ENCODE peak calls at places on chromosomes 4 and X, in eight cellular contexts. D, O, P, F, H, A, T and N are unnamed samples.

GRCh38 chr4:121308328-121308663 is 72.5 kb downstream of the QRFPR start:
- DNase-seq in D (peak), O (no peak), P (no peak), F (no peak), H (peak), A (no peak), T (no peak), N (no peak)

GRCh38 chrX:87663421-87663820 is 145.8 kb downstream of the KLHL4 start:
- DNase-seq in D (no peak), O (no peak), P (no peak), F (peak), H (peak), A (no peak), T (no peak), N (no peak)

GRCh38 chrX:30414144-30414543 is 105.0 kb upstream of the NR0B1 start:
- DNase-seq in D (no peak), O (no peak), P (no peak), F (no peak), H (no peak), A (no peak), T (no peak), N (no peak)

GRCh38 chr4:1462768-1463075 is 56.5 kb upstream of the NKX1-1 start:
- DNase-seq in D (no peak), O (no peak), P (no peak), F (no peak), H (no peak), A (no peak), T (no peak), N (no peak)

GRCh38 chr4:67713531-67714247 is 12.7 kb upstream of the UBA6 start:
- DNase-seq in D (peak), O (no peak), P (no peak), F (no peak), H (peak), A (no peak), T (no peak), N (no peak)

GRCh38 chrX:109281478-109282275 is 200.2 kb downstream of the GUCY2F start:
- DNase-seq in D (no peak), O (no peak), P (no peak), F (no peak), H (no peak), A (no peak), T (no peak), N (no peak)

GRCh38 chr4:7805533-7806079 is 134.1 kb downstream of the AFAP1 start:
- DNase-seq in D (peak), O (no peak), P (no peak), F (no peak), H (peak), A (no peak), T (no peak), N (no peak)

GRCh38 chrX:24902808-24903207 is 113.0 kb downstream of the ARX start:
- DNase-seq in D (no peak), O (no peak), P (no peak), F (no peak), H (peak), A (no peak), T (no peak), N (no peak)

GRCh38 chrX:74449937-74450330 is 28.6 kb downstream of the SLC16A2 start:
- DNase-seq in D (peak), O (no peak), P (no peak), F (no peak), H (peak), A (no peak), T (no peak), N (no peak)

GRCh38 chr4:183399616-183400015 is 44.8 kb upstream of the CDKN2AIP start:
- DNase-seq in D (no peak), O (no peak), P (no peak), F (no peak), H (no peak), A (no peak), T (no peak), N (no peak)

GRCh38 chr4:179465131-179465797 is 2023.0 kb upstream of the AGA start:
- DNase-seq in D (no peak), O (no peak), P (no peak), F (no peak), H (peak), A (no peak), T (no peak), N (no peak)

GRCh38 chr4:77100234-77100633 is 24.4 kb upstream of the CCNI start:
- DNase-seq in D (no peak), O (no peak), P (no peak), F (no peak), H (no peak), A (no peak), T (no peak), N (no peak)

GRCh38 chrX:51461053-51462050 is 35.0 kb downstream of the NUDT11 start:
- DNase-seq in D (no peak), O (no peak), P (no peak), F (peak), H (peak), A (no peak), T (no peak), N (no peak)

GRCh38 chr4:78634011-78634664 is 82.6 kb downstream of the ANXA3 start:
- DNase-seq in D (peak), O (no peak), P (no peak), F (peak), H (no peak), A (no peak), T (peak), N (no peak)

GRCh38 chr4:25154594-25155265 is 5.5 kb downstream of the SEPSECS start:
- DNase-seq in D (no peak), O (no peak), P (no peak), F (no peak), H (no peak), A (no peak), T (no peak), N (no peak)

GRCh38 chrX:136055651-136056221 is 70.5 kb downstream of the SLC9A6 start:
- DNase-seq in D (no peak), O (no peak), P (no peak), F (no peak), H (peak), A (no peak), T (peak), N (no peak)